ENCODE peak calls at places on chromosomes 2 and 18, in five cellular contexts. One of them, this sample, is unnamed.

GRCh38 chr2:105741617-105742016 is 3.1 kb upstream of the NCK2 start:
- DNase-seq in osteoblast: no peak
- DNase-seq in GM13977: no peak
- DNase-seq in WERI-Rb-1: no peak
- DNase-seq in GM20000: no peak
- DNase-seq in this sample: no peak

GRCh38 chr2:75608684-75609333 is 37.8 kb upstream of the MRPL19 start:
- DNase-seq in GM13977: peak; percentile 79
- DNase-seq in WERI-Rb-1: peak; percentile 67
- DNase-seq in osteoblast: peak; percentile 86
- DNase-seq in GM20000: peak; percentile 73
- DNase-seq in this sample: peak; percentile 81

GRCh38 chr2:46887028-46887885 is 28.3 kb downstream of the MCFD2 start:
- DNase-seq in GM20000: no peak
- DNase-seq in WERI-Rb-1: no peak
- DNase-seq in osteoblast: peak; percentile 83
- DNase-seq in GM13977: no peak
- DNase-seq in this sample: no peak

GRCh38 chr2:219386532-219387280 is 1.0 kb downstream of the DNPEP start:
- DNase-seq in GM20000: no peak
- DNase-seq in WERI-Rb-1: no peak
- DNase-seq in osteoblast: peak; percentile 39
- DNase-seq in GM13977: no peak
- DNase-seq in this sample: no peak

GRCh38 chr2:17958486-17959092 is 80.1 kb downstream of the KCNS3 start:
- DNase-seq in osteoblast: no peak
- DNase-seq in GM13977: no peak
- DNase-seq in WERI-Rb-1: no peak
- DNase-seq in GM20000: no peak
- DNase-seq in this sample: no peak

GRCh38 chr2:223554923-223555322 is 47.2 kb downstream of the SCG2 start:
- DNase-seq in GM20000: no peak
- DNase-seq in osteoblast: no peak
- DNase-seq in WERI-Rb-1: no peak
- DNase-seq in GM13977: no peak
- DNase-seq in this sample: no peak

GRCh38 chr18:5625076-5625475 is 81.3 kb upstream of the EPB41L3 start:
- DNase-seq in osteoblast: no peak
- DNase-seq in GM13977: no peak
- DNase-seq in WERI-Rb-1: no peak
- DNase-seq in GM20000: no peak
- DNase-seq in this sample: no peak

GRCh38 chr2:236745420-236746210 is 176.0 kb downstream of the ACKR3 start:
- DNase-seq in osteoblast: no peak
- DNase-seq in GM20000: no peak
- DNase-seq in GM13977: no peak
- DNase-seq in WERI-Rb-1: peak; percentile 86
- DNase-seq in this sample: no peak

GRCh38 chr2:178707471-178707870 is 99.8 kb downstream of the TTN start:
- DNase-seq in GM20000: no peak
- DNase-seq in osteoblast: no peak
- DNase-seq in WERI-Rb-1: no peak
- DNase-seq in GM13977: no peak
- DNase-seq in this sample: no peak

GRCh38 chr2:149972039-149972438 is 384.5 kb upstream of the MMADHC start:
- DNase-seq in osteoblast: no peak
- DNase-seq in GM20000: no peak
- DNase-seq in GM13977: no peak
- DNase-seq in WERI-Rb-1: peak; percentile 17
- DNase-seq in this sample: no peak

GRCh38 chr2:157413342-157414035 is 30.4 kb downstream of the CYTIP start:
- DNase-seq in WERI-Rb-1: no peak
- DNase-seq in GM13977: peak; percentile 47
- DNase-seq in GM20000: peak; percentile 43
- DNase-seq in osteoblast: no peak
- DNase-seq in this sample: no peak

GRCh38 chr2:54497738-54498680 is 41.9 kb downstream of the SPTBN1 start:
- DNase-seq in GM20000: no peak
- DNase-seq in WERI-Rb-1: peak; percentile 31
- DNase-seq in GM13977: no peak
- DNase-seq in osteoblast: no peak
- DNase-seq in this sample: no peak
- TF ChIP-seq CTCF in GM20000: no peak
- TF ChIP-seq CTCF in WERI-Rb-1: peak; percentile 59
- TF ChIP-seq CTCF in GM13977: peak; percentile 20
- TF ChIP-seq CTCF in osteoblast: peak; percentile 39
- TF ChIP-seq CTCF in this sample: peak; percentile 62

GRCh38 chr2:48673581-48673980 is 55.9 kb downstream of the GTF2A1L start:
- DNase-seq in osteoblast: no peak
- DNase-seq in GM13977: no peak
- DNase-seq in GM20000: no peak
- DNase-seq in WERI-Rb-1: no peak
- DNase-seq in this sample: no peak

GRCh38 chr2:48674933-48675332 is 57.3 kb downstream of the GTF2A1L start:
- DNase-seq in WERI-Rb-1: no peak
- DNase-seq in GM20000: no peak
- DNase-seq in GM13977: no peak
- DNase-seq in osteoblast: no peak
- DNase-seq in this sample: no peak

DNA sequence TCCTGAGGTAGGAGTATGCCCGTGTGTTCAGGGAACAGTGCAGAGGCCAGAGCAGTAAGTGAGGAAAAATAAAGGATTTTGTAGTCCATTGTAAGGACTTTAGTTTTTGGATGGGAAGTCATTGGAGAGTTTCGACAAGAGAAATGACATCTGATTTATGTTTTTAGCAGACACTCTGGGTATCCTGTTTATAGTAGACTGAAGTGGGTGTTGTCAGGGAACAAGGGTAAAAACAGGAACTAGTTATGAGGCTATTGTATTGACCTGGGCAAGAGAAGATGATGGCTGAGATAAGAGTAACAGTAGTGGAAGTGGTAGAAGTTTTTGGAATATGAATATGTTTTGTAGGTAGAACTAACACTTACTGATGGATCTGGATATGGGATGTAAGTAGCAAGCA is 59.8 kb downstream of the GTF2A1L start:
- DNase-seq in osteoblast: no peak
- DNase-seq in GM20000: no peak
- DNase-seq in GM13977: no peak
- DNase-seq in WERI-Rb-1: no peak
- DNase-seq in this sample: no peak
- TF ChIP-seq CTCF in osteoblast: no peak
- TF ChIP-seq CTCF in GM20000: no peak
- TF ChIP-seq CTCF in GM13977: no peak
- TF ChIP-seq CTCF in WERI-Rb-1: no peak
- TF ChIP-seq CTCF in this sample: no peak

DNA sequence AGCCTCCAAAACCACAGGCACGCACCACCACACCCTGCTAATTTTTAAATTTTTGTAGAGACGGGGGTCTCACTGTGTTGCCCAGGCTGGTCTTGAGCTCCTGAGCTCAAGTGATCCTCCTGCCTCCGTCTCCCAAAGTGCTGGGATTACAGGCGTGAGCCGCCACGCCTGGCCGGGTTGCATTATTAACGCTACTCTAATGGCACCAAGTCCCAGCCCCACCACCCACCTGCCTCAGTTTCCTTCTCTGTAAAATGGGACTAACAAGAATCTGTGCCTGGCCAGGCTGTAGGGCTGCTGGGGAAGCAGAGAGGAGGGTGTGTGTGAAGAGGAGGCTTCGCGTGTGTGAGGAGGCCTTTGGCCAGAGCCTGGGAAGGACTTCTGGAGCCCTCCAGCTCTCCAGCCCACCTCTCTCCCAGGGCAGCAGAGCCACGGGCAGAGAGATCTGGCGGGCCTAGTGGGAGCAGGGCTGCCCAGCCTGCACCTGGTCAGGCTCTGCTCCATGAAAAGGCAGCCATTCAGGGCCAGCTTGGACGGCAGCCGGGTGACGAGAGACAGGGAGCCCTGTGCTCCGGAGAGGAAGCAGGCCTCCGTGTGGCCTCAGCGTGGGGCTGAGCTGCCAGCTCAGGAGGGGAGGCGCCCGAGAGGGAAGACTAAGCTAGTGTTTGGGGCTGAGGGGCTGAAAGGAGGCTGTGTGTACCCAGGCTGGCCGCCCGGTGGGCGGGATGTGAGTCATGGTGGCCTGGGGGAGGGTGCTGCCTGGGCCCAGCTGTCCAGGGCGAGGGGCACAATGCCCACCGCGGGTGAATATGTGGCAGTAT is 7.4 kb upstream of the B3GNT7 start:
- DNase-seq in osteoblast: peak; percentile 96
- DNase-seq in WERI-Rb-1: no peak
- DNase-seq in GM20000: no peak
- DNase-seq in GM13977: no peak
- DNase-seq in this sample: no peak
- TF ChIP-seq CTCF in osteoblast: no peak
- TF ChIP-seq CTCF in WERI-Rb-1: no peak
- TF ChIP-seq CTCF in GM20000: no peak
- TF ChIP-seq CTCF in GM13977: no peak
- TF ChIP-seq CTCF in this sample: no peak

DNA sequence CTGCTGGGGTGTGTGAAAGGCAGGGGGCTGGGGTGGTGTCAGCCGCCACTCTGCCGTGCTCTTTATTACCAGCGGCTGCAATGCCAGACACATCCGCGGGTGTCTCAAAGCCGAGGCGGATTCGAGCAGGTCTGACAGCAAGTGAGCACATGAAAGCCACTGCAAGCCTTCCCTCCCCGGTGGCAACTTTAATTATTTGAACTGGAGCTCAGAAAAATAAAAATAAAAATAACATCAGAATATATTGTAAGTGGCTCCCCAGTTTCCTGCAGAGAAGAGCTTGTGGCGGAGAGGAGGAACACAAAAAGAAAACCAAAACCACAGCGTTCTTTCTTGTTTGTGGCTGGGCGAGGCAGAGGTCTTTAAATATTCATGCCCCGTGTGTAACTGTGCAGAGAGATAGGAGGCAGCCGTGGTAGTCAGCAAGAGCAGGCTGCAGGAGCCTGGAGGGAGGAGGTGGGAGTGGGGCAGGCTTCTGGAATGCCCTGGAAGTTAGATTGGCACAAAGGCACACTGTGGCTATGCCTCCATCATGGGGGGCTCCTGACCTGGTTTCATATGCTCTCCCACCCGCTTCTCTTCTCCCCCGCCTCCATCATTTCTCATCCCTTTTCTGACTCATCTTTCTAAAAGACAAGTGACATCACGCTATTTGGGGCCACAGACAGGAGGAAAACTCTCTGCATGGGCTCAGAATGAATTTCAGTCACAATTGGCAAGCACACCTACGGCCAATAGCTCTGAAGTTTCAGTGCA is 199.8 kb downstream of the CLIP4 start:
- DNase-seq in GM20000: peak; percentile 53
- DNase-seq in GM13977: peak; percentile 37
- DNase-seq in WERI-Rb-1: no peak
- DNase-seq in osteoblast: no peak
- DNase-seq in this sample: no peak
- TF ChIP-seq CTCF in GM20000: no peak
- TF ChIP-seq CTCF in GM13977: no peak
- TF ChIP-seq CTCF in WERI-Rb-1: no peak
- TF ChIP-seq CTCF in osteoblast: peak; percentile 18
- TF ChIP-seq CTCF in this sample: peak; percentile 71

DNA sequence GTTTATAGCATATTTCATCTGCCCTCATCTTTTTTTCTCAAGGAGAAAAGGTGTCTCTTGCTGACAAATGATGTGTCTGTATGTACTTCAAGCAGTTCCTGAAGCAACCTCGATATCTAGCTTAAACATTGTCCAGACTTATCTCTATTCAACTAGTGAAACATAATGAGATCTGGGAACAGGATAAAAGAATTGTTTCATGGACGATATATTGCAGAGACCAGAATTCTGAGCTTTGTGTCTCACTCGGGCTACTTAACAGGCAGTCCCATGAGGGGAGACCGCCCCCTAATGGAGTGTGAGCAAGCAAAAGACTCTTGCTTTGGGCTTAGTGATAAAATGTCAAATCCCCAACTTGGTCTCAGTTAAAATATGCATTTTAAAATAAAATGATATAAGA is 929.2 kb upstream of the SOX11 start:
- DNase-seq in WERI-Rb-1: peak; percentile 80
- DNase-seq in GM13977: no peak
- DNase-seq in osteoblast: no peak
- DNase-seq in GM20000: no peak
- DNase-seq in this sample: no peak
- TF ChIP-seq CTCF in WERI-Rb-1: peak; percentile 81
- TF ChIP-seq CTCF in GM13977: no peak
- TF ChIP-seq CTCF in osteoblast: no peak
- TF ChIP-seq CTCF in GM20000: no peak
- TF ChIP-seq CTCF in this sample: peak; percentile 80